ENCODE peak calls at places on chromosomes 12 and 14, in seven cellular contexts. One of them, this sample, is unnamed.

GRCh38 chr14:98223106-98223505 is 1048.9 kb downstream of the BCL11B start:
- DNase-seq in K562: no peak
- DNase-seq in nephron progenitor cell: no peak
- DNase-seq in upper lobe of left lung: no peak
- DNase-seq in sigmoid colon: no peak
- DNase-seq in OCI-LY7: no peak
- DNase-seq in PC-9: no peak
- DNase-seq in this sample: no peak

GRCh38 chr14:52954346-52955214 is 3.7 kb upstream of the FERMT2 start:
- DNase-seq in PC-9: no peak
- DNase-seq in nephron progenitor cell: no peak
- DNase-seq in sigmoid colon: peak
- DNase-seq in upper lobe of left lung: no peak
- DNase-seq in K562: no peak
- DNase-seq in OCI-LY7: no peak
- DNase-seq in this sample: no peak

GRCh38 chr12:52839706-52840105 is 5.6 kb upstream of the KRT79 start:
- DNase-seq in nephron progenitor cell: no peak
- DNase-seq in OCI-LY7: no peak
- DNase-seq in sigmoid colon: no peak
- DNase-seq in upper lobe of left lung: no peak
- DNase-seq in PC-9: no peak
- DNase-seq in K562: no peak
- DNase-seq in this sample: no peak

GRCh38 chr12:127928615-127929014 is 338.4 kb upstream of the TMEM132C start:
- DNase-seq in sigmoid colon: no peak
- DNase-seq in nephron progenitor cell: no peak
- DNase-seq in K562: no peak
- DNase-seq in upper lobe of left lung: no peak
- DNase-seq in PC-9: no peak
- DNase-seq in OCI-LY7: no peak
- DNase-seq in this sample: no peak

GRCh38 chr14:53999061-53999488 is 42.5 kb upstream of the BMP4 start:
- DNase-seq in upper lobe of left lung: peak
- DNase-seq in OCI-LY7: no peak
- DNase-seq in nephron progenitor cell: no peak
- DNase-seq in K562: no peak
- DNase-seq in sigmoid colon: no peak
- DNase-seq in PC-9: no peak
- DNase-seq in this sample: no peak

GRCh38 chr12:85016423-85016822 is 19.7 kb downstream of the TSPAN19 start:
- DNase-seq in sigmoid colon: no peak
- DNase-seq in upper lobe of left lung: no peak
- DNase-seq in OCI-LY7: no peak
- DNase-seq in K562: no peak
- DNase-seq in nephron progenitor cell: no peak
- DNase-seq in PC-9: no peak
- DNase-seq in this sample: no peak

GRCh38 chr14:72617391-72618011 is 276.4 kb downstream of the DPF3 start:
- DNase-seq in K562: no peak
- DNase-seq in PC-9: no peak
- DNase-seq in sigmoid colon: no peak
- DNase-seq in nephron progenitor cell: peak
- DNase-seq in upper lobe of left lung: no peak
- DNase-seq in OCI-LY7: no peak
- DNase-seq in this sample: no peak

GRCh38 chr12:104314242-104314614 is 10.7 kb downstream of the EID3 start:
- DNase-seq in PC-9: no peak
- DNase-seq in K562: no peak
- DNase-seq in upper lobe of left lung: no peak
- DNase-seq in sigmoid colon: no peak
- DNase-seq in OCI-LY7: no peak
- DNase-seq in nephron progenitor cell: no peak
- DNase-seq in this sample: no peak

GRCh38 chr12:110198386-110198785 is 74.2 kb downstream of the IFT81 start:
- DNase-seq in upper lobe of left lung: no peak
- DNase-seq in PC-9: no peak
- DNase-seq in K562: no peak
- DNase-seq in sigmoid colon: no peak
- DNase-seq in OCI-LY7: no peak
- DNase-seq in nephron progenitor cell: no peak
- DNase-seq in this sample: no peak

GRCh38 chr12:124088232-124088907 is 115.4 kb downstream of the ZNF664 start:
- DNase-seq in sigmoid colon: no peak
- DNase-seq in nephron progenitor cell: no peak
- DNase-seq in OCI-LY7: no peak
- DNase-seq in K562: no peak
- DNase-seq in upper lobe of left lung: no peak
- DNase-seq in PC-9: no peak
- DNase-seq in this sample: no peak

GRCh38 chr14:59244581-59244980 is 56.1 kb downstream of the DAAM1 start:
- DNase-seq in sigmoid colon: no peak
- DNase-seq in PC-9: peak
- DNase-seq in OCI-LY7: no peak
- DNase-seq in upper lobe of left lung: no peak
- DNase-seq in K562: no peak
- DNase-seq in nephron progenitor cell: no peak
- DNase-seq in this sample: no peak

GRCh38 chr14:58104808-58105207 is 47.2 kb downstream of the ARMH4 start:
- DNase-seq in sigmoid colon: no peak
- DNase-seq in nephron progenitor cell: no peak
- DNase-seq in OCI-LY7: no peak
- DNase-seq in upper lobe of left lung: no peak
- DNase-seq in K562: no peak
- DNase-seq in PC-9: no peak
- DNase-seq in this sample: no peak

GRCh38 chr12:52435659-52435999 is 1.5 kb upstream of the KRT75 start:
- DNase-seq in PC-9: no peak
- DNase-seq in sigmoid colon: no peak
- DNase-seq in K562: no peak
- DNase-seq in upper lobe of left lung: no peak
- DNase-seq in nephron progenitor cell: no peak
- DNase-seq in OCI-LY7: no peak
- DNase-seq in this sample: no peak

GRCh38 chr14:101781240-101782061 is 19.9 kb downstream of the PPP2R5C start:
- DNase-seq in upper lobe of left lung: no peak
- DNase-seq in PC-9: no peak
- DNase-seq in nephron progenitor cell: peak
- DNase-seq in K562: no peak
- DNase-seq in sigmoid colon: no peak
- DNase-seq in OCI-LY7: peak
- DNase-seq in this sample: peak

GRCh38 chr14:45426685-45427282 is 173.8 kb upstream of the MIS18BP1 start:
- DNase-seq in PC-9: no peak
- DNase-seq in nephron progenitor cell: peak
- DNase-seq in K562: peak
- DNase-seq in sigmoid colon: no peak
- DNase-seq in OCI-LY7: peak
- DNase-seq in upper lobe of left lung: no peak
- DNase-seq in this sample: peak

GRCh38 chr14:61270714-61271113 is 10.4 kb downstream of the TMEM30B start:
- DNase-seq in sigmoid colon: no peak
- DNase-seq in PC-9: no peak
- DNase-seq in nephron progenitor cell: no peak
- DNase-seq in OCI-LY7: no peak
- DNase-seq in upper lobe of left lung: no peak
- DNase-seq in K562: no peak
- DNase-seq in this sample: no peak

GRCh38 chr12:9050521-9051155 is 61.3 kb downstream of the KLRG1 start:
- DNase-seq in upper lobe of left lung: no peak
- DNase-seq in sigmoid colon: no peak
- DNase-seq in nephron progenitor cell: no peak
- DNase-seq in K562: no peak
- DNase-seq in PC-9: no peak
- DNase-seq in OCI-LY7: no peak
- DNase-seq in this sample: no peak

DNA sequence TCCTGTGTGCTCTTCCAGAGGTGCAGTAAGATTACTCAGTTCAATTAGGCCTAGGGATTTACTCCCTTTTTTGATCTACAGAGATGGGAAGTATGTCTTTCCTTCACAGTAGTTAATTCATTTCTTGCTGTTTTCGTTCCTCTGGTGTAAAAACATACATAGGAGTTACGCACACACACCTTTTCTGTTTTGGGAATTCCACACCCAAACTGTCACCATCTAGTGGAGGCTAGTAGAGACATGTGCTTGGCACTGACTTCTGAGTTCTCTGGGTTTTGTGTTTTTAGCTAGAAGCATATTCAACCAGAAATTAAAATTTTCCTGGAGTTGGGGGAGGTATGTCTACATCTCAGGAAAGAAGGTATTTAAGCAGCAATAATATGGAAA is 1.4 kb downstream of the SUSD6 start:
- DNase-seq in upper lobe of left lung: no peak
- DNase-seq in K562: peak
- DNase-seq in OCI-LY7: peak
- DNase-seq in sigmoid colon: no peak
- DNase-seq in nephron progenitor cell: no peak
- DNase-seq in PC-9: no peak
- DNase-seq in this sample: no peak
- TF ChIP-seq CTCF in upper lobe of left lung: no peak
- TF ChIP-seq CTCF in K562: no peak
- TF ChIP-seq CTCF in OCI-LY7: peak
- TF ChIP-seq CTCF in sigmoid colon: no peak
- TF ChIP-seq CTCF in nephron progenitor cell: no peak
- TF ChIP-seq CTCF in PC-9: no peak
- TF ChIP-seq CTCF in this sample: peak

DNA sequence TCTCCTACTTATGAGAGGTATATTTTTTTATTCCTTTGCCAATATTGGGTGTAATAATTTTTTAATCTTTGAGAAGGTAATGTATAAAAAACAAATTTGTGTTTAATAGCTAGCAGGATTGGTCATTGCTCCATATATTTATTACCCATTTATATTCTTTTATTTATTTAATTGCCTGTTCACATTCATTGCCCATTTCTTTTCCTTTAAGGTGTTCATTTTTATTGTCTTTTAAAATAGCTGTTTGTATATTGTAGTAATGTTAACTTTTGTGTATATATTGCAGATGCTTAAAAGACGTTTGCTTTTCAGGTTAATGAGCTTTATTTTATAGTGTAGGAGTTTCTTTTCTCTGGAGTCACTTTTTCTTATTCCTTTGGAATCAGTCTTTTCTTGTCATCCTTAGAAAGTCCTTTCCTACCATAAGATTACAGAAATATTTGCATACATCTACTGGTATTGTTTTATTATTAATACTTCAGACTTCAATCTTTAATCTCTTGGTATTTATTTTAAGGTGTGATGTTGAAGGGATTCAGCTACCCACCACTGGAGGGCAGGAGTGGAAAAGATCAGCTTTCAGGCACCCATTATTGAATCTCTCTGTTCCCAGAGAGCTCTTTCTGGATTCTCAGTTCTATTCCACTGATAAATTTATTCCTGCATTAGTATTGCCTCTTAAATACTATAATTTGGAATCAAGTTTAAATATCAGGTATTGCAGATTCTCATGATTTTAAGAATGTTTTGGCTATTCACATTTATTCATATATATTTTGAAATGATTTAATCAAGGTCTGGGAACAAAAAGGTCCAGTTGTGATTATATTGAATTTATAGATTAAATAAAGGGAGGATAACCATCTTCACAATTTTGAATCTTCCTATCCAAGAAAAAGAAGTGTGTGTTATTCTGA is 17.3 kb downstream of the PPM1A start:
- DNase-seq in upper lobe of left lung: no peak
- DNase-seq in sigmoid colon: no peak
- DNase-seq in OCI-LY7: peak
- DNase-seq in nephron progenitor cell: no peak
- DNase-seq in PC-9: no peak
- DNase-seq in K562: peak
- DNase-seq in this sample: no peak
- TF ChIP-seq CTCF in upper lobe of left lung: peak
- TF ChIP-seq CTCF in sigmoid colon: no peak
- TF ChIP-seq CTCF in OCI-LY7: peak
- TF ChIP-seq CTCF in nephron progenitor cell: no peak
- TF ChIP-seq CTCF in PC-9: peak
- TF ChIP-seq CTCF in K562: peak
- TF ChIP-seq CTCF in this sample: no peak

GRCh38 chr12:68040450-68041075 is 51.3 kb downstream of the IFNG-AS1 start:
- DNase-seq in upper lobe of left lung: peak
- DNase-seq in K562: peak
- DNase-seq in PC-9: peak
- DNase-seq in nephron progenitor cell: peak
- DNase-seq in sigmoid colon: peak
- DNase-seq in OCI-LY7: peak
- DNase-seq in this sample: peak
- TF ChIP-seq CTCF in upper lobe of left lung: peak
- TF ChIP-seq CTCF in K562: peak
- TF ChIP-seq CTCF in PC-9: peak
- TF ChIP-seq CTCF in nephron progenitor cell: peak
- TF ChIP-seq CTCF in sigmoid colon: peak
- TF ChIP-seq CTCF in OCI-LY7: peak
- TF ChIP-seq CTCF in this sample: peak

GRCh38 chr12:111312708-111313107 is 56.2 kb downstream of the PHETA1 start:
- DNase-seq in OCI-LY7: no peak
- DNase-seq in upper lobe of left lung: no peak
- DNase-seq in nephron progenitor cell: no peak
- DNase-seq in PC-9: peak
- DNase-seq in sigmoid colon: no peak
- DNase-seq in K562: no peak
- DNase-seq in this sample: no peak

GRCh38 chr12:111312016-111312415 is 56.9 kb downstream of the PHETA1 start:
- DNase-seq in sigmoid colon: no peak
- DNase-seq in upper lobe of left lung: no peak
- DNase-seq in K562: no peak
- DNase-seq in nephron progenitor cell: no peak
- DNase-seq in OCI-LY7: no peak
- DNase-seq in PC-9: no peak
- DNase-seq in this sample: no peak

GRCh38 chr12:111314949-111315539 is 53.9 kb downstream of the PHETA1 start:
- DNase-seq in nephron progenitor cell: no peak
- DNase-seq in sigmoid colon: no peak
- DNase-seq in upper lobe of left lung: peak
- DNase-seq in OCI-LY7: no peak
- DNase-seq in K562: no peak
- DNase-seq in PC-9: no peak
- DNase-seq in this sample: no peak

GRCh38 chr12:111311011-111311410 is 57.9 kb downstream of the PHETA1 start:
- DNase-seq in PC-9: no peak
- DNase-seq in OCI-LY7: no peak
- DNase-seq in upper lobe of left lung: no peak
- DNase-seq in nephron progenitor cell: no peak
- DNase-seq in sigmoid colon: no peak
- DNase-seq in K562: no peak
- DNase-seq in this sample: no peak

DNA sequence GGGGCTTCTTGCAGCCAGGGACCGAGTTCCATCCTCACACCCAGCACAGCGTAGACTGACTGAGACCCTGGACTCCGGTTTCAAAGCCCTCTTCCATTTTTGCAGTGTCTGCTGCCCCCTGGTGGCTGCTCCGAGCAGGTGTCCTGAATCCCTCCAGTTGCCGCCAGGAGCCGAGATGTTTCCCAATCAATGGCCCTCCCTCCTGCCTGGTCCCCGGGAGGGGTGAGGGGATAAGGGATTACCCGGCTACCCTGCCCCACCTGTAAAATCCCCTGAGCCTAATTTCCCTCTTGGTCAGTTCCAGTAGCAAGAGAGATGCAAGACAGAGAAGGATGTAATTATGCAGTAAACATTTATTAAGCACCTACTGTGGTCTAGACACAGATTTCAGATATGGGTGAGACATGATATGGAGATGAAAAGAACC is 55.0 kb downstream of the PHETA1 start:
- DNase-seq in upper lobe of left lung: peak
- DNase-seq in nephron progenitor cell: peak
- DNase-seq in K562: peak
- DNase-seq in PC-9: peak
- DNase-seq in sigmoid colon: peak
- DNase-seq in OCI-LY7: peak
- DNase-seq in this sample: peak
- TF ChIP-seq CTCF in upper lobe of left lung: peak
- TF ChIP-seq CTCF in nephron progenitor cell: peak
- TF ChIP-seq CTCF in K562: peak
- TF ChIP-seq CTCF in PC-9: peak
- TF ChIP-seq CTCF in sigmoid colon: peak
- TF ChIP-seq CTCF in OCI-LY7: peak
- TF ChIP-seq CTCF in this sample: peak

This sample was measured in GM10248.